ENCODE peak calls at places on chromosome 18, in ten cellular contexts. L is spleen; X is AG10803; Z is Peyer's patch; F is CD8-positive, alpha-beta memory T cell; T is kidney; M is suprapubic skin; P is gastrocnemius medialis; N is tibial artery; E is H7. R is an unnamed sample.

GRCh38 chr18:26477828-26478466 is 70.4 kb downstream of the KCTD1 start:
- DNase-seq in L (no peak), X (no peak), Z (no peak), F (no peak), T (no peak), M (no peak), P (no peak), N (no peak), E (no peak), R (no peak)

GRCh38 chr18:45957100-45957499 is 10.0 kb downstream of the EPG5 start:
- DNase-seq in L (no peak), X (peak), Z (no peak), F (no peak), T (no peak), M (no peak), P (no peak), N (no peak), E (no peak), R (no peak)

GRCh38 chr18:28108254-28108653 is 68.7 kb downstream of the CDH2 start:
- DNase-seq in L (no peak), X (no peak), Z (no peak), F (no peak), T (no peak), M (no peak), P (no peak), N (no peak), E (no peak), R (no peak)

GRCh38 chr18:67217551-67218166 is 298.9 kb downstream of the DSEL start:
- DNase-seq in L (no peak), X (peak), Z (peak), F (peak), T (no peak), M (no peak), P (no peak), N (peak), E (peak), R (peak)

GRCh38 chr18:39799010-39799409 is 2156.0 kb upstream of the PIK3C3 start:
- DNase-seq in L (no peak), X (peak), Z (no peak), F (no peak), T (no peak), M (no peak), P (no peak), N (no peak), E (no peak), R (no peak)

GRCh38 chr18:76588591-76589303 is 93.7 kb upstream of the ZNF516 start:
- DNase-seq in L (no peak), X (no peak), Z (no peak), F (no peak), T (no peak), M (no peak), P (no peak), N (no peak), E (peak), R (no peak)

GRCh38 chr18:58847383-58848071 is 17.1 kb upstream of the ZNF532 start:
- DNase-seq in L (peak), X (no peak), Z (peak), F (no peak), T (no peak), M (no peak), P (peak), N (no peak), E (peak), R (no peak)

GRCh38 chr18:29147944-29148343 is 971.0 kb upstream of the CDH2 start:
- DNase-seq in L (no peak), X (peak), Z (no peak), F (no peak), T (no peak), M (no peak), P (no peak), N (no peak), E (no peak), R (no peak)

GRCh38 chr18:64119916-64120315 is 29.0 kb downstream of the LINC00305 start:
- DNase-seq in L (no peak), X (no peak), Z (no peak), F (no peak), T (no peak), M (no peak), P (no peak), N (no peak), E (no peak), R (no peak)

GRCh38 chr18:49492694-49493033 is 5.6 kb upstream of the C18orf32 start:
- DNase-seq in L (no peak), X (no peak), Z (no peak), F (no peak), T (no peak), M (no peak), P (no peak), N (no peak), E (no peak), R (no peak)

GRCh38 chr18:49491857-49492693 is 5.0 kb upstream of the C18orf32 start:
- DNase-seq in L (peak), X (peak), Z (peak), F (peak), T (peak), M (peak), P (peak), N (peak), E (peak), R (peak)

GRCh38 chr18:49487711-49488310 is 777 bp upstream of the C18orf32 start:
- DNase-seq in L (no peak), X (no peak), Z (no peak), F (no peak), T (no peak), M (peak), P (no peak), N (no peak), E (no peak), R (no peak)

GRCh38 chr18:49491534-49491856 is 4.5 kb upstream of the C18orf32 start:
- DNase-seq in L (no peak), X (no peak), Z (no peak), F (no peak), T (no peak), M (no peak), P (no peak), N (no peak), E (no peak), R (no peak)

DNA sequence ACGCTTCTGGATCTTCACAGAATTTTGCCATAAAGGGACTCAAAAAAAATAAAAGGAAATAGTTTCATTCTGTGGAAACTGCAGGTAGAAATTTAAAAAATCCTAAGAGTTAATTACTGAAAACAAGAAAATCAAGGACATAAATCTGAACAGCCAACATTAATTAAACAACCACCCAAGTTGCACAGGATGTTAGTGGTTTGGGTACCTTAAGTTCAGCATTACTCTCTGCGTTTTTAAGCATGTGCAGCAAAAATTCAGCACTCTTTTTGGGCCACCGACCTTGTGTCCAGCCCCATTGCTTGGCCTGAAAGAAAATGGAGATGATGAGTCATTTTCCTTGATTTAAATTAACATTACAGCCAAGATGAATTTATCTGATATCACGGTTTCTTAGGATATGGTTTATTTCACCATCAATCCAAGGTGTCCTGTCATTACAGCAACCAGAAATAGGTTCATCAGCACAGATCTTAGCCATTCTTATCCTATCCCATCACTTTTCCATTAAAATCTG is 3.3 kb upstream of the C18orf32 start:
- DNase-seq in L (no peak), X (no peak), Z (no peak), F (no peak), T (no peak), M (no peak), P (no peak), N (no peak), E (no peak), R (no peak)
- H3K4me3 ChIP-seq in L (no peak), X (no peak), Z (no peak), F (no peak), T (no peak), M (no peak), P (no peak), N (no peak), E (no peak), R (peak)

GRCh38 chr18:59873616-59874015 is 26.2 kb upstream of the PMAIP1 start:
- DNase-seq in L (no peak), X (no peak), Z (no peak), F (no peak), T (no peak), M (no peak), P (no peak), N (no peak), E (no peak), R (no peak)
- H3K4me3 ChIP-seq in L (no peak), X (no peak), Z (no peak), F (no peak), T (no peak), M (no peak), P (no peak), N (no peak), E (no peak), R (no peak)

DNA sequence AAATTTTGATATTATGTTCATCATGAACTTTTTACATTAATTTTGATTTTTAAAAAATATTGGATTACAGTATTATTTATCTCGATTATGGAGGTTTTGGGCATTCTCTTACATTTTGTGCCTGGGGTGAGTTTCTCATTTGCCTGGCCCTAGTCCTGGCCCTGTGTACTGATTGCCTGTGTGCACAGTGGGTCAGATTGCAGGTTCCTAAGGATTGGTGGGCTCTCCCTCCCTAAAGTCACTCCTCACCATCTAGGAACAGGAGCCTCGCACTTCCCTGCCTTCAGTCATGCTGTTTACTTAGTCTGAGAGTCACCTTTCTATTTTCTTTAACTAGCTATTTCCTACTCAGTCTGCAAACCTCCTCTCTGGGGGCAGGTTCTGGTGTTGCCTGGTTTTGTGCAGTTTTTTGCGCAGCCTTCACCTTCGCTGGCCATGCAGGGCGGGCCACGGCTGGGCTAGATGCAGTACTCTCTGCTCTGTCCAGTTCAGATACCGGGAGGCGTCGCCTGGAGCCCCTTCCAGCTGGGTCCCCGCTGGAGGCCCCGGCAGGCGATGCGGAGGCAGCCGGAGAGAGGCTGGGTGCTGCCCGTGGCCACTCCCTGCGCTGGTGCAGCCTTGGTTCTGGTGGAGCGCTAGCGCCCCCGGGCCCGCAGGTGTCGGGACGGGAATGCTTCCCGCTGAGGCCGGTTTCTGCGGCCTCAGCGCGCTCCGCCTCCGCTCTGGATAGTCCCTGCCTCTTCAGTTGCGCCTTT is 23.3 kb upstream of the MC5R start:
- DNase-seq in L (peak), X (peak), Z (no peak), F (peak), T (peak), M (no peak), P (no peak), N (peak), E (peak), R (no peak)
- H3K4me3 ChIP-seq in L (peak), X (no peak), Z (peak), F (no peak), T (peak), M (peak), P (peak), N (peak), E (peak), R (no peak)

DNA sequence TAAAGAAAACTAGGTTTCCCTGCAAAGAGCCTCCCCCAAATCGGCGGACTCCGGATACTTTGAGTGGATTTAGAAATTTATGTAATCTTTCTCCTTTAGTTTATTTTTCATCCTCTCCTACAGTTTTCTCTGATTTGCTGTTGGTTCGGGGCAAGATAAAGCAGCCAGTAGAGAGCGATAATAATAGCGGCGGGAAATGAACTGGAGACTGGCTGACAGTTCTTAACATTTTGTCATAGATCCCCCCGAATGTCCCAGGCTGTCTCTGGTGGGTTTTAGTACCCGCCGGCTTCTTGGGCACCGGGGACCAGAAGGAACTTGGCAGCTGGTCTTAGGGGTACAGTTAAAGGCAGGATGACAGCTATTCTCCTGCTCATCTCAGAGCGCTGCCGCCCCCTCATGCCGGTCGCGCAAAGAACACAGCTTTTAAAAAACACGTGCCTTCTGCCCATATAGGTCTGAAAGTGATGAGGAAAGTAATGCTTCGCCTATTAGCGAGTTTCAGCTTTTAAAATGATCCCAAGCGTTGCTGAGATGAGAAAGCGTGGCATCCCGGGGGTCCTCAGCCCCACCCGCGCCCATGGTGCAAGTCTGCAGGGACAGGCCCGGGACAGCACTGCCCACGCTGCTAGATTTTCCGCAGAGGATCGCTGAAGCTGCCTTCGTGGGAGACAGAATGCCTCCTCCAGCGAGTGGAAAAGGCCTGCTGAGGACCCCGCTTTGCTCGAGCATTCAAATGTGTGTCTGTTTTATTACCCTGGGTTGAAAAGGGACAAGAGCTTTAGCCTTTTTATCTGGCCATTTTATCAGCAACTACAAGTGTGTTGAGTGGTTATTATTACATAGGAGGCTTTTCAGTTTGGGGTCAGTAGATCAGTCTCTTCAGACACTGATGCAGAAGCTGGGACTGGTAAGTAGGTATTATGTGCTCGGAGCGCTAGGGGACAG is 3.8 kb downstream of the ONECUT2 start:
- DNase-seq in L (no peak), X (no peak), Z (no peak), F (no peak), T (no peak), M (no peak), P (no peak), N (no peak), E (peak), R (no peak)
- H3K4me3 ChIP-seq in L (peak), X (no peak), Z (no peak), F (no peak), T (no peak), M (peak), P (peak), N (no peak), E (peak), R (peak)

GRCh38 chr18:70295633-70296188 is 6.9 kb downstream of the SOCS6 start:
- DNase-seq in L (no peak), X (peak), Z (no peak), F (no peak), T (no peak), M (no peak), P (no peak), N (no peak), E (no peak), R (no peak)
- H3K4me3 ChIP-seq in L (no peak), X (peak), Z (no peak), F (no peak), T (no peak), M (no peak), P (no peak), N (no peak), E (no peak), R (no peak)

GRCh38 chr18:9104244-9104901 is 1.9 kb downstream of the NDUFV2 start:
- DNase-seq in L (no peak), X (no peak), Z (no peak), F (no peak), T (no peak), M (no peak), P (no peak), N (no peak), E (no peak), R (no peak)
- H3K4me3 ChIP-seq in L (peak), X (peak), Z (peak), F (peak), T (peak), M (peak), P (peak), N (peak), E (peak), R (peak)

R was measured in Jurkat, Clone E6-1.